ENCODE peak calls at places on chromosome 21, in ten cellular contexts. One of them, this sample, is unnamed.

GRCh38 chr21:24197132-24197643 is 1410.1 kb downstream of the MRPL39 start:
- DNase-seq in cardiac muscle cell: no peak
- DNase-seq in fibroblast of lung: no peak
- DNase-seq in tibial artery: no peak
- DNase-seq in effector memory CD4-positive, alpha-beta T cell: no peak
- DNase-seq in psoas muscle: no peak
- DNase-seq in tibial nerve: no peak
- DNase-seq in transverse colon: no peak
- DNase-seq in colonic mucosa: no peak
- DNase-seq in keratinocyte: no peak
- DNase-seq in this sample: no peak

GRCh38 chr21:17610862-17611261 is 1.8 kb downstream of the BTG3 start:
- DNase-seq in cardiac muscle cell: no peak
- DNase-seq in fibroblast of lung: peak; percentile 35
- DNase-seq in tibial artery: no peak
- DNase-seq in effector memory CD4-positive, alpha-beta T cell: no peak
- DNase-seq in psoas muscle: no peak
- DNase-seq in tibial nerve: no peak
- DNase-seq in transverse colon: peak; percentile 15
- DNase-seq in colonic mucosa: peak; percentile 42
- DNase-seq in keratinocyte: no peak
- DNase-seq in this sample: no peak

GRCh38 chr21:29477347-29477746 is 178.6 kb downstream of the BACH1 start:
- DNase-seq in cardiac muscle cell: no peak
- DNase-seq in fibroblast of lung: peak; percentile 8
- DNase-seq in tibial artery: no peak
- DNase-seq in effector memory CD4-positive, alpha-beta T cell: no peak
- DNase-seq in psoas muscle: no peak
- DNase-seq in tibial nerve: no peak
- DNase-seq in transverse colon: no peak
- DNase-seq in colonic mucosa: no peak
- DNase-seq in keratinocyte: no peak
- DNase-seq in this sample: no peak

GRCh38 chr21:15001773-15002647 is 62.8 kb downstream of the NRIP1 start:
- DNase-seq in cardiac muscle cell: no peak
- DNase-seq in fibroblast of lung: no peak
- DNase-seq in tibial artery: no peak
- DNase-seq in effector memory CD4-positive, alpha-beta T cell: no peak
- DNase-seq in psoas muscle: no peak
- DNase-seq in tibial nerve: no peak
- DNase-seq in transverse colon: no peak
- DNase-seq in colonic mucosa: no peak
- DNase-seq in keratinocyte: no peak
- DNase-seq in this sample: no peak

GRCh38 chr21:29342394-29342957 is 43.8 kb downstream of the BACH1 start:
- DNase-seq in cardiac muscle cell: no peak
- DNase-seq in fibroblast of lung: peak; percentile 99
- DNase-seq in tibial artery: peak; percentile 86
- DNase-seq in effector memory CD4-positive, alpha-beta T cell: no peak
- DNase-seq in psoas muscle: peak; percentile 94
- DNase-seq in tibial nerve: peak; percentile 15
- DNase-seq in transverse colon: peak; percentile 24
- DNase-seq in colonic mucosa: no peak
- DNase-seq in keratinocyte: no peak
- DNase-seq in this sample: no peak

GRCh38 chr21:29056005-29056404 is 17.4 kb downstream of the CCT8 start:
- DNase-seq in cardiac muscle cell: no peak
- DNase-seq in fibroblast of lung: no peak
- DNase-seq in tibial artery: no peak
- DNase-seq in effector memory CD4-positive, alpha-beta T cell: no peak
- DNase-seq in psoas muscle: no peak
- DNase-seq in tibial nerve: no peak
- DNase-seq in transverse colon: no peak
- DNase-seq in colonic mucosa: no peak
- DNase-seq in keratinocyte: no peak
- DNase-seq in this sample: no peak

GRCh38 chr21:40672602-40673001 is 174.4 kb downstream of the DSCAM start:
- DNase-seq in cardiac muscle cell: no peak
- DNase-seq in fibroblast of lung: peak; percentile 5
- DNase-seq in tibial artery: no peak
- DNase-seq in effector memory CD4-positive, alpha-beta T cell: no peak
- DNase-seq in psoas muscle: no peak
- DNase-seq in tibial nerve: no peak
- DNase-seq in transverse colon: no peak
- DNase-seq in colonic mucosa: no peak
- DNase-seq in keratinocyte: no peak
- DNase-seq in this sample: no peak

GRCh38 chr21:26756491-26757159 is 88.6 kb downstream of the ADAMTS1 start:
- DNase-seq in cardiac muscle cell: no peak
- DNase-seq in fibroblast of lung: peak; percentile 81
- DNase-seq in tibial artery: no peak
- DNase-seq in effector memory CD4-positive, alpha-beta T cell: no peak
- DNase-seq in psoas muscle: no peak
- DNase-seq in tibial nerve: no peak
- DNase-seq in transverse colon: no peak
- DNase-seq in colonic mucosa: no peak
- DNase-seq in keratinocyte: no peak
- DNase-seq in this sample: no peak

GRCh38 chr21:28069446-28069845 is 923.2 kb downstream of the LTN1 start:
- DNase-seq in cardiac muscle cell: no peak
- DNase-seq in fibroblast of lung: peak; percentile 78
- DNase-seq in tibial artery: no peak
- DNase-seq in effector memory CD4-positive, alpha-beta T cell: no peak
- DNase-seq in psoas muscle: no peak
- DNase-seq in tibial nerve: no peak
- DNase-seq in transverse colon: no peak
- DNase-seq in colonic mucosa: no peak
- DNase-seq in keratinocyte: no peak
- DNase-seq in this sample: no peak

GRCh38 chr21:35719105-35719504 is 341.2 kb downstream of the SETD4 start:
- DNase-seq in cardiac muscle cell: no peak
- DNase-seq in fibroblast of lung: no peak
- DNase-seq in tibial artery: no peak
- DNase-seq in effector memory CD4-positive, alpha-beta T cell: no peak
- DNase-seq in psoas muscle: no peak
- DNase-seq in tibial nerve: no peak
- DNase-seq in transverse colon: no peak
- DNase-seq in colonic mucosa: no peak
- DNase-seq in keratinocyte: no peak
- DNase-seq in this sample: no peak
- H3K27ac ChIP-seq in cardiac muscle cell: no peak overlapping the region
- H3K27ac ChIP-seq in fibroblast of lung: no peak overlapping the region
- H3K27ac ChIP-seq in tibial artery: no peak overlapping the region
- H3K27ac ChIP-seq in effector memory CD4-positive, alpha-beta T cell: no peak overlapping the region
- H3K27ac ChIP-seq in psoas muscle: no peak overlapping the region
- H3K27ac ChIP-seq in tibial nerve: no peak overlapping the region
- H3K27ac ChIP-seq in transverse colon: no peak overlapping the region
- H3K27ac ChIP-seq in colonic mucosa: no peak overlapping the region
- H3K27ac ChIP-seq in keratinocyte: no peak overlapping the region
- H3K27ac ChIP-seq in this sample: no peak overlapping the region

GRCh38 chr21:16070207-16070651 is 340.4 kb downstream of the USP25 start:
- DNase-seq in cardiac muscle cell: peak; percentile 5
- DNase-seq in fibroblast of lung: peak; percentile 85
- DNase-seq in tibial artery: no peak
- DNase-seq in effector memory CD4-positive, alpha-beta T cell: no peak
- DNase-seq in psoas muscle: no peak
- DNase-seq in tibial nerve: no peak
- DNase-seq in transverse colon: no peak
- DNase-seq in colonic mucosa: no peak
- DNase-seq in keratinocyte: no peak
- DNase-seq in this sample: peak; percentile 32
- H3K27ac ChIP-seq in cardiac muscle cell: no peak overlapping the region
- H3K27ac ChIP-seq in fibroblast of lung: no peak overlapping the region
- H3K27ac ChIP-seq in tibial artery: no peak overlapping the region
- H3K27ac ChIP-seq in effector memory CD4-positive, alpha-beta T cell: no peak overlapping the region
- H3K27ac ChIP-seq in psoas muscle: no peak overlapping the region
- H3K27ac ChIP-seq in tibial nerve: no peak overlapping the region
- H3K27ac ChIP-seq in transverse colon: no peak overlapping the region
- H3K27ac ChIP-seq in colonic mucosa: no peak overlapping the region
- H3K27ac ChIP-seq in keratinocyte: no peak overlapping the region
- H3K27ac ChIP-seq in this sample: peak overlapping the region; percentile 98

GRCh38 chr21:32233722-32234301 is 45.0 kb downstream of the MIS18A start:
- DNase-seq in cardiac muscle cell: no peak
- DNase-seq in fibroblast of lung: no peak
- DNase-seq in tibial artery: no peak
- DNase-seq in effector memory CD4-positive, alpha-beta T cell: no peak
- DNase-seq in psoas muscle: no peak
- DNase-seq in tibial nerve: no peak
- DNase-seq in transverse colon: no peak
- DNase-seq in colonic mucosa: no peak
- DNase-seq in keratinocyte: no peak
- DNase-seq in this sample: no peak
- H3K27ac ChIP-seq in cardiac muscle cell: no peak overlapping the region
- H3K27ac ChIP-seq in fibroblast of lung: no peak overlapping the region
- H3K27ac ChIP-seq in tibial artery: no peak overlapping the region
- H3K27ac ChIP-seq in effector memory CD4-positive, alpha-beta T cell: no peak overlapping the region
- H3K27ac ChIP-seq in psoas muscle: no peak overlapping the region
- H3K27ac ChIP-seq in tibial nerve: no peak overlapping the region
- H3K27ac ChIP-seq in transverse colon: no peak overlapping the region
- H3K27ac ChIP-seq in colonic mucosa: no peak overlapping the region
- H3K27ac ChIP-seq in keratinocyte: no peak overlapping the region
- H3K27ac ChIP-seq in this sample: no peak overlapping the region

GRCh38 chr21:34220556-34221195 is 143.1 kb upstream of the KCNE2 start:
- DNase-seq in cardiac muscle cell: no peak
- DNase-seq in fibroblast of lung: no peak
- DNase-seq in tibial artery: no peak
- DNase-seq in effector memory CD4-positive, alpha-beta T cell: no peak
- DNase-seq in psoas muscle: no peak
- DNase-seq in tibial nerve: no peak
- DNase-seq in transverse colon: no peak
- DNase-seq in colonic mucosa: no peak
- DNase-seq in keratinocyte: no peak
- DNase-seq in this sample: no peak

GRCh38 chr21:34222031-34222335 is 141.8 kb upstream of the KCNE2 start:
- DNase-seq in cardiac muscle cell: no peak
- DNase-seq in fibroblast of lung: no peak
- DNase-seq in tibial artery: no peak
- DNase-seq in effector memory CD4-positive, alpha-beta T cell: no peak
- DNase-seq in psoas muscle: no peak
- DNase-seq in tibial nerve: no peak
- DNase-seq in transverse colon: no peak
- DNase-seq in colonic mucosa: no peak
- DNase-seq in keratinocyte: no peak
- DNase-seq in this sample: no peak

GRCh38 chr21:34219334-34220020 is 144.3 kb upstream of the KCNE2 start:
- DNase-seq in cardiac muscle cell: no peak
- DNase-seq in fibroblast of lung: peak; percentile 21
- DNase-seq in tibial artery: no peak
- DNase-seq in effector memory CD4-positive, alpha-beta T cell: no peak
- DNase-seq in psoas muscle: no peak
- DNase-seq in tibial nerve: no peak
- DNase-seq in transverse colon: no peak
- DNase-seq in colonic mucosa: no peak
- DNase-seq in keratinocyte: no peak
- DNase-seq in this sample: no peak

GRCh38 chr21:34223376-34223775 is 140.4 kb upstream of the KCNE2 start:
- DNase-seq in cardiac muscle cell: no peak
- DNase-seq in fibroblast of lung: no peak
- DNase-seq in tibial artery: no peak
- DNase-seq in effector memory CD4-positive, alpha-beta T cell: no peak
- DNase-seq in psoas muscle: no peak
- DNase-seq in tibial nerve: no peak
- DNase-seq in transverse colon: no peak
- DNase-seq in colonic mucosa: no peak
- DNase-seq in keratinocyte: no peak
- DNase-seq in this sample: no peak

DNA sequence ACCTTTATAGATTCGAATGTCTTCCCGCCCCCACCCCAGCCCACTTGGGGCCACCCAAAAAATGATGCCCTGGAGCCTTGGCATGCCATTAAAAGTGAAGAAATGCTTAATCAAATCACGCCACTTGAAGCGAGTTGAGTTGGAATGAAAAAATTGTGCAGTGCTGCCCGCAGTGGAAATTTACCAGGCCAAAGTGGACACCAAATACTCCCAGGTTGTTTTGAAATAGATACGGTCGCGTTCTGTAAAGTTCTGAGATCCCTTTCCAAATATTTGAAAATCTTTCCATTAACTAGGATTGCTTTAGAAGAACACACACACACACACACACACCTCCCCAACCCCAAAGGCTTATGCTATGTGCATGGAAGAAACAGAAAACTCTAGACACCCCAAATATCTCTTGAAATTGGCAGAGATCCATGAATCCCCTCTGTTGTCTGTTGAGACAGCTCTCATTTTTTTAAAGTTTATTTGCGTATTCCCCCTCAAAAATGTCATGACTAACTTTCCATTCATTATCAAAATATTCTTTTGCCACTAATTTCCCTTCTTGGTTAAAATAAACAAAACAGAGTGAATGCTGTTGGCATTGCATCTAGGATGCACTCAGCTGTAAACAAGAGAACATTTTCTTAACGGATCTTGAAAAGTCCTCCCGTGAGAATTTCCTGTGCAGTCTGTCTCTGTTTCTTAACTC is 142.3 kb upstream of the KCNE2 start:
- DNase-seq in cardiac muscle cell: no peak
- DNase-seq in fibroblast of lung: no peak
- DNase-seq in tibial artery: no peak
- DNase-seq in effector memory CD4-positive, alpha-beta T cell: no peak
- DNase-seq in psoas muscle: no peak
- DNase-seq in tibial nerve: no peak
- DNase-seq in transverse colon: no peak
- DNase-seq in colonic mucosa: no peak
- DNase-seq in keratinocyte: no peak
- DNase-seq in this sample: no peak
- H3K27ac ChIP-seq in cardiac muscle cell: no peak overlapping the region
- H3K27ac ChIP-seq in fibroblast of lung: no peak overlapping the region
- H3K27ac ChIP-seq in tibial artery: peak overlapping the region; percentile 38
- H3K27ac ChIP-seq in effector memory CD4-positive, alpha-beta T cell: no peak overlapping the region
- H3K27ac ChIP-seq in psoas muscle: no peak overlapping the region
- H3K27ac ChIP-seq in tibial nerve: no peak overlapping the region
- H3K27ac ChIP-seq in transverse colon: peak overlapping the region; percentile 10
- H3K27ac ChIP-seq in colonic mucosa: no peak overlapping the region
- H3K27ac ChIP-seq in keratinocyte: no peak overlapping the region
- H3K27ac ChIP-seq in this sample: no peak overlapping the region

This sample was measured in caudate nucleus.